ENCODE peak calls at places on chromosomes 12 and 14, in six cellular contexts. T is GM13976; B is retina; M is stimulated activated CD4-positive, alpha-beta T cell treated with anti-CD3 and anti-CD28 coated beads, Interleukin-2, amount 100 ng/mL, for 48 hours; Z is fibroblast of villous mesenchyme; X is DMS153. F is an unnamed sample.

GRCh38 chr14:60294670-60295069 is 45.6 kb downstream of the PPM1A start:
- DNase-seq in T (no peak), B (no peak), M (no peak), Z (no peak), X (no peak), F (no peak)

GRCh38 chr12:96906849-96907664 is at the start of gene NEDD1:
- DNase-seq in T (peak), B (peak), M (peak), Z (peak), X (peak), F (peak)

GRCh38 chr12:113758165-113758924 is 207.8 kb downstream of the RBM19 start:
- DNase-seq in T (no peak), B (no peak), M (no peak), Z (no peak), X (no peak), F (no peak)

GRCh38 chr14:85594217-85594616 is 64.3 kb downstream of the FLRT2 start:
- DNase-seq in T (no peak), B (no peak), M (no peak), Z (no peak), X (no peak), F (no peak)

GRCh38 chr14:99990268-99991170 is 74.7 kb upstream of the EVL start:
- DNase-seq in T (no peak), B (no peak), M (no peak), Z (no peak), X (no peak), F (no peak)

GRCh38 chr12:9870311-9870866 is 1.2 kb upstream of the CLEC2B start:
- DNase-seq in T (no peak), B (no peak), M (no peak), Z (peak), X (no peak), F (no peak)

GRCh38 chr12:81596558-81596957 is 162.6 kb downstream of the PPFIA2 start:
- DNase-seq in T (no peak), B (no peak), M (no peak), Z (no peak), X (no peak), F (no peak)

GRCh38 chr12:6272300-6273208 is 37.9 kb upstream of the PLEKHG6 start:
- DNase-seq in T (peak), B (no peak), M (no peak), Z (no peak), X (peak), F (no peak)

GRCh38 chr14:92942576-92942975 is 19.6 kb downstream of the CHGA start:
- DNase-seq in T (no peak), B (no peak), M (no peak), Z (no peak), X (no peak), F (no peak)

GRCh38 chr12:15265868-15266267 is 44.7 kb upstream of the RERG start:
- DNase-seq in T (no peak), B (no peak), M (no peak), Z (no peak), X (no peak), F (no peak)

F was measured in GM18507.